ENCODE peak calls at places on chromosome 7, in seven cellular contexts. One of them, this sample, is unnamed.

GRCh38 chr7:132169730-132170129 is 406.5 kb downstream of the PLXNA4 start:
- DNase-seq in H1: no peak
- DNase-seq in IMR-90: no peak
- DNase-seq in trophoblast cell: no peak
- DNase-seq in H9: no peak
- DNase-seq in neuronal stem cell: no peak
- DNase-seq in mesenchymal stem cell: no peak
- DNase-seq in this sample: peak; percentile 14

GRCh38 chr7:107468824-107469223 is 1.0 kb upstream of the GPR22 start:
- DNase-seq in H9: no peak
- DNase-seq in neuronal stem cell: no peak
- DNase-seq in trophoblast cell: no peak
- DNase-seq in mesenchymal stem cell: no peak
- DNase-seq in H1: no peak
- DNase-seq in IMR-90: no peak
- DNase-seq in this sample: no peak

GRCh38 chr7:108063520-108063933 is 60.6 kb upstream of the LAMB1 start:
- DNase-seq in IMR-90: no peak
- DNase-seq in neuronal stem cell: no peak
- DNase-seq in mesenchymal stem cell: no peak
- DNase-seq in H9: no peak
- DNase-seq in H1: no peak
- DNase-seq in trophoblast cell: no peak
- DNase-seq in this sample: no peak

GRCh38 chr7:102453319-102453718 is 11.3 kb downstream of the ALKBH4 start:
- DNase-seq in IMR-90: no peak
- DNase-seq in mesenchymal stem cell: no peak
- DNase-seq in neuronal stem cell: no peak
- DNase-seq in H1: no peak
- DNase-seq in trophoblast cell: no peak
- DNase-seq in H9: no peak
- DNase-seq in this sample: no peak

GRCh38 chr7:115135769-115136410 is 214.0 kb downstream of the MDFIC start:
- DNase-seq in mesenchymal stem cell: no peak
- DNase-seq in IMR-90: no peak
- DNase-seq in neuronal stem cell: no peak
- DNase-seq in trophoblast cell: no peak
- DNase-seq in H9: no peak
- DNase-seq in H1: no peak
- DNase-seq in this sample: no peak

GRCh38 chr7:112286294-112287086 is 80.0 kb downstream of the ZNF277 start:
- DNase-seq in IMR-90: no peak
- DNase-seq in H1: no peak
- DNase-seq in trophoblast cell: no peak
- DNase-seq in H9: no peak
- DNase-seq in mesenchymal stem cell: no peak
- DNase-seq in neuronal stem cell: no peak
- DNase-seq in this sample: no peak

GRCh38 chr7:74203956-74204615 is 5.7 kb upstream of the LAT2 start:
- DNase-seq in trophoblast cell: no peak
- DNase-seq in neuronal stem cell: no peak
- DNase-seq in IMR-90: no peak
- DNase-seq in mesenchymal stem cell: no peak
- DNase-seq in H9: no peak
- DNase-seq in H1: no peak
- DNase-seq in this sample: no peak

GRCh38 chr7:36514289-36515243 is 124.9 kb downstream of the ANLN start:
- DNase-seq in IMR-90: no peak
- DNase-seq in mesenchymal stem cell: no peak
- DNase-seq in trophoblast cell: no peak
- DNase-seq in H1: no peak
- DNase-seq in H9: no peak
- DNase-seq in neuronal stem cell: no peak
- DNase-seq in this sample: no peak

GRCh38 chr7:33743594-33743993 is 161.7 kb upstream of the BMPER start:
- DNase-seq in trophoblast cell: no peak
- DNase-seq in H1: no peak
- DNase-seq in H9: no peak
- DNase-seq in IMR-90: peak; percentile 98
- DNase-seq in neuronal stem cell: no peak
- DNase-seq in mesenchymal stem cell: peak; percentile 85
- DNase-seq in this sample: no peak

GRCh38 chr7:42217053-42217452 is 20.0 kb downstream of the GLI3 start:
- DNase-seq in mesenchymal stem cell: no peak
- DNase-seq in neuronal stem cell: no peak
- DNase-seq in H1: no peak
- DNase-seq in trophoblast cell: no peak
- DNase-seq in IMR-90: no peak
- DNase-seq in H9: no peak
- DNase-seq in this sample: no peak

GRCh38 chr7:77674878-77675277 is 21.4 kb upstream of the RSBN1L start:
- DNase-seq in H1: no peak
- DNase-seq in mesenchymal stem cell: no peak
- DNase-seq in H9: no peak
- DNase-seq in neuronal stem cell: no peak
- DNase-seq in trophoblast cell: no peak
- DNase-seq in IMR-90: peak; percentile 82
- DNase-seq in this sample: no peak

GRCh38 chr7:98406827-98407226 is 5.9 kb upstream of the BAIAP2L1 start:
- DNase-seq in mesenchymal stem cell: no peak
- DNase-seq in IMR-90: no peak
- DNase-seq in neuronal stem cell: no peak
- DNase-seq in trophoblast cell: peak; percentile 60
- DNase-seq in H1: no peak
- DNase-seq in H9: no peak
- DNase-seq in this sample: no peak

GRCh38 chr7:121913947-121914346 is 41.0 kb downstream of the PTPRZ1 start:
- DNase-seq in neuronal stem cell: no peak
- DNase-seq in mesenchymal stem cell: no peak
- DNase-seq in trophoblast cell: no peak
- DNase-seq in IMR-90: no peak
- DNase-seq in H9: no peak
- DNase-seq in H1: no peak
- DNase-seq in this sample: no peak

GRCh38 chr7:135808206-135808605 is 59.6 kb upstream of the FAM180A start:
- DNase-seq in neuronal stem cell: no peak
- DNase-seq in H1: no peak
- DNase-seq in mesenchymal stem cell: no peak
- DNase-seq in IMR-90: no peak
- DNase-seq in H9: no peak
- DNase-seq in trophoblast cell: no peak
- DNase-seq in this sample: no peak

DNA sequence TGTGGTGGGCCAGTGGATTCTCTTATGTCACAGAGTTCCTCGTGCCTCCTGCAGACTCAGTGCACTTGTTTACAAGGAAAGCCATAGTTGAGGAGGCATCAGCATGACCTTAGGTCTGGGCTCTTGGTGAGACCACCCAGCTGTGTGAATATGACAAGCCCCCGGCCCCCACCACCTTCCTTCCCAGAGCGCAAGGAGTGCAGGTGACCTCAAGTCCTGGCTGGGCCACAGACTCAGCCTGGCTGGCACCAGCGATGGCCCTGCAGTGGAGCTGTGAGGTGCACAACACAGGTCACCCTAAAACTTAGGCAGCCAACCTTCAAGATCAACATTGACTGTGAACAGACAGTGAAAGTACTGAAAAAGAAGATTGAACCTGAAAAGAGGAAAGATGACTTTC is 14.2 kb upstream of the SEMA3E start:
- DNase-seq in H1: no peak
- DNase-seq in H9: no peak
- DNase-seq in neuronal stem cell: no peak
- DNase-seq in IMR-90: no peak
- DNase-seq in trophoblast cell: no peak
- DNase-seq in mesenchymal stem cell: no peak
- DNase-seq in this sample: no peak
- H3K4ac ChIP-seq in H1: no peak overlapping the region
- H3K4ac ChIP-seq in H9: no peak overlapping the region
- H3K4ac ChIP-seq in neuronal stem cell: no peak overlapping the region
- H3K4ac ChIP-seq in IMR-90: no peak overlapping the region
- H3K4ac ChIP-seq in trophoblast cell: no peak overlapping the region
- H3K4ac ChIP-seq in mesenchymal stem cell: no peak overlapping the region
- H3K4ac ChIP-seq in this sample: no peak overlapping the region

DNA sequence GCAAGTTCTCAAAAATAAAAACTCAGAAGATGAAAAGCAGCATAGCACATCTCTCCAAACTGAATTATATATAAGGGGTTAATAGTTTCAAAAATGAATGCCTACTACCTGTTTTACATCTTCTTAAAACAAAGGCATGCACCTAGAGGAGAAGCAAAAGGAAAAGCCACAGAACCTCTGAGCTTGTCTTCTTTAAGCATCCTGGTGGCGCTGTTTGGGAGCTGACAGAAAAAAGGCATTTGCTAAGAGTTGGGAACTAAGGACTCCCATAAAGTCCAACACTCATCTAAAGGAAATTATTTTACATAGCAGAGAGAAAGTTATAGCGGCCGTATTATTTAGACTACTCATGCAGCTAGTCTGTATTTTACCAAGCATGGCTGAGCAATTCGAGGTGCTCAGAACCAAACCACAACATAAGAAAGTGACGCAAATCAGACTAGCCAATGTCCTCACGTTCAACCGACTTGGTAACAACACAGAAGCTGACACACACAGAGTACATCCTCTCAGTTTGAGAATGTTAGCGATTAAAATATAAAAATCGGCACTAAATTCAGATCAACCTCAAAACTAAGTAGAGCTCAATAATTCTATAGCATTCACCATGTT is 38.8 kb downstream of the PTN start:
- DNase-seq in neuronal stem cell: no peak
- DNase-seq in H9: no peak
- DNase-seq in IMR-90: peak; percentile 72
- DNase-seq in trophoblast cell: no peak
- DNase-seq in mesenchymal stem cell: no peak
- DNase-seq in H1: no peak
- DNase-seq in this sample: peak; percentile 18
- H3K4ac ChIP-seq in neuronal stem cell: no peak overlapping the region
- H3K4ac ChIP-seq in H9: no peak overlapping the region
- H3K4ac ChIP-seq in IMR-90: no peak overlapping the region
- H3K4ac ChIP-seq in trophoblast cell: no peak overlapping the region
- H3K4ac ChIP-seq in mesenchymal stem cell: no peak overlapping the region
- H3K4ac ChIP-seq in H1: no peak overlapping the region
- H3K4ac ChIP-seq in this sample: no peak overlapping the region

GRCh38 chr7:11655163-11655562 is 176.8 kb downstream of the THSD7A start:
- DNase-seq in H1: no peak
- DNase-seq in trophoblast cell: no peak
- DNase-seq in mesenchymal stem cell: no peak
- DNase-seq in H9: no peak
- DNase-seq in IMR-90: no peak
- DNase-seq in neuronal stem cell: no peak
- DNase-seq in this sample: no peak
- H3K4ac ChIP-seq in H1: no peak overlapping the region
- H3K4ac ChIP-seq in trophoblast cell: no peak overlapping the region
- H3K4ac ChIP-seq in mesenchymal stem cell: no peak overlapping the region
- H3K4ac ChIP-seq in H9: no peak overlapping the region
- H3K4ac ChIP-seq in IMR-90: no peak overlapping the region
- H3K4ac ChIP-seq in neuronal stem cell: no peak overlapping the region
- H3K4ac ChIP-seq in this sample: no peak overlapping the region

GRCh38 chr7:48261696-48262095 is 90.4 kb downstream of the ABCA13 start:
- DNase-seq in trophoblast cell: no peak
- DNase-seq in neuronal stem cell: no peak
- DNase-seq in H9: no peak
- DNase-seq in mesenchymal stem cell: no peak
- DNase-seq in H1: no peak
- DNase-seq in IMR-90: no peak
- DNase-seq in this sample: no peak
- H3K4ac ChIP-seq in trophoblast cell: no peak overlapping the region
- H3K4ac ChIP-seq in neuronal stem cell: no peak overlapping the region
- H3K4ac ChIP-seq in H9: no peak overlapping the region
- H3K4ac ChIP-seq in mesenchymal stem cell: no peak overlapping the region
- H3K4ac ChIP-seq in H1: no peak overlapping the region
- H3K4ac ChIP-seq in IMR-90: no peak overlapping the region
- H3K4ac ChIP-seq in this sample: no peak overlapping the region

DNA sequence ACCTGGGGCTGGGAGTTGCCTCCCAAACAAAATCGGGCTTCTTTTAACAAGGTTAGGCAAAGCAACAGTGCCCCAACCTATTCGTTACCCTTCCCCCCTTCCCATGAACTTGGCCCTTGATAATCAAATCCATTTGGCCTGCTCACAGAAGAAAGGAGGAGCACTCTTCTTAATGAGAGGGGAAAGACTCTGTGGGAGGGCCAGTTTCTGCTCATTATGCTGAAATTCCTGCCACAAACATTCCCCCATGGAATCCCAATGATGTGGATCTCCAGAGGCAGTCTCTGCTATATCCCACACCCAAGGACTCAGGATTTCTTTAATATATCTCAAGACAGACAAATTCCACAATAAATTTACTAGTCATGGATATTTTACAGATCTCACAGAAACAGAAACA is 43.0 kb downstream of the LSM5 start:
- DNase-seq in mesenchymal stem cell: no peak
- DNase-seq in IMR-90: no peak
- DNase-seq in H1: no peak
- DNase-seq in trophoblast cell: no peak
- DNase-seq in H9: no peak
- DNase-seq in neuronal stem cell: no peak
- DNase-seq in this sample: peak; percentile 75
- H3K4ac ChIP-seq in mesenchymal stem cell: no peak overlapping the region
- H3K4ac ChIP-seq in IMR-90: no peak overlapping the region
- H3K4ac ChIP-seq in H1: no peak overlapping the region
- H3K4ac ChIP-seq in trophoblast cell: no peak overlapping the region
- H3K4ac ChIP-seq in H9: no peak overlapping the region
- H3K4ac ChIP-seq in neuronal stem cell: no peak overlapping the region
- H3K4ac ChIP-seq in this sample: no peak overlapping the region

GRCh38 chr7:40704172-40704571 is 569.4 kb downstream of the SUGCT start:
- DNase-seq in IMR-90: no peak
- DNase-seq in H1: no peak
- DNase-seq in trophoblast cell: no peak
- DNase-seq in H9: no peak
- DNase-seq in neuronal stem cell: no peak
- DNase-seq in mesenchymal stem cell: no peak
- DNase-seq in this sample: peak; percentile 22
- H3K4ac ChIP-seq in IMR-90: no peak overlapping the region
- H3K4ac ChIP-seq in H1: no peak overlapping the region
- H3K4ac ChIP-seq in trophoblast cell: no peak overlapping the region
- H3K4ac ChIP-seq in H9: no peak overlapping the region
- H3K4ac ChIP-seq in neuronal stem cell: no peak overlapping the region
- H3K4ac ChIP-seq in mesenchymal stem cell: no peak overlapping the region
- H3K4ac ChIP-seq in this sample: no peak overlapping the region

GRCh38 chr7:106327538-106328481 is 43.0 kb upstream of the NAMPT start:
- DNase-seq in neuronal stem cell: no peak
- DNase-seq in H1: no peak
- DNase-seq in H9: no peak
- DNase-seq in IMR-90: no peak
- DNase-seq in mesenchymal stem cell: no peak
- DNase-seq in trophoblast cell: no peak
- DNase-seq in this sample: no peak
- H3K4ac ChIP-seq in neuronal stem cell: no peak overlapping the region
- H3K4ac ChIP-seq in H1: no peak overlapping the region
- H3K4ac ChIP-seq in H9: no peak overlapping the region
- H3K4ac ChIP-seq in IMR-90: peak overlapping the region; percentile 56
- H3K4ac ChIP-seq in mesenchymal stem cell: no peak overlapping the region
- H3K4ac ChIP-seq in trophoblast cell: no peak overlapping the region
- H3K4ac ChIP-seq in this sample: no peak overlapping the region

This sample was measured in mesendoderm.